ENCODE peak calls at places on chromosomes 6 and 20, in six cellular contexts. K, Y, H, N, P and U are unnamed samples.

GRCh38 chr6:75081920-75082319 is 123.9 kb downstream of the COL12A1 start:
- DNase-seq in K (no peak), Y (peak), H (no peak), N (no peak), P (no peak), U (peak)

GRCh38 chr6:157217894-157218370 is 105.4 kb downstream of the TMEM242 start:
- DNase-seq in K (no peak), Y (no peak), H (no peak), N (no peak), P (no peak), U (no peak)

GRCh38 chr6:75208564-75209431 is 2.9 kb upstream of the COL12A1 start:
- DNase-seq in K (peak), Y (peak), H (peak), N (peak), P (peak), U (peak)

GRCh38 chr20:50295762-50296449 is 105.3 kb downstream of the CEBPB start:
- DNase-seq in K (no peak), Y (no peak), H (no peak), N (no peak), P (no peak), U (no peak)

GRCh38 chr6:80197474-80197873 is 91.0 kb downstream of the BCKDHB start:
- DNase-seq in K (no peak), Y (peak), H (peak), N (no peak), P (no peak), U (no peak)

GRCh38 chr6:134850906-134851305 is 99.0 kb downstream of the ALDH8A1 start:
- DNase-seq in K (no peak), Y (no peak), H (peak), N (no peak), P (no peak), U (peak)

GRCh38 chr20:45695496-45695895 is 6.3 kb upstream of the WFDC13 start:
- DNase-seq in K (no peak), Y (no peak), H (no peak), N (no peak), P (no peak), U (no peak)

GRCh38 chr20:6730929-6731328 is 36.6 kb upstream of the BMP2 start:
- DNase-seq in K (no peak), Y (no peak), H (no peak), N (no peak), P (no peak), U (no peak)

GRCh38 chr6:135534773-135535380 is 37.3 kb upstream of the AHI1 start:
- DNase-seq in K (no peak), Y (peak), H (peak), N (no peak), P (no peak), U (peak)

GRCh38 chr6:123333000-123333756 is 303.6 kb downstream of the TRDN start:
- DNase-seq in K (no peak), Y (no peak), H (no peak), N (no peak), P (no peak), U (no peak)

GRCh38 chr20:60381643-60382400 is 423.6 kb downstream of the CDH26 start:
- DNase-seq in K (no peak), Y (no peak), H (no peak), N (no peak), P (no peak), U (peak)

GRCh38 chr20:9626357-9626756 is 112.0 kb downstream of the LAMP5 start:
- DNase-seq in K (no peak), Y (no peak), H (no peak), N (no peak), P (no peak), U (no peak)

GRCh38 chr20:673606-674005 is 2.0 kb downstream of the SCRT2 start:
- DNase-seq in K (no peak), Y (no peak), H (no peak), N (no peak), P (no peak), U (no peak)

GRCh38 chr20:2840967-2841531 is 504 bp downstream of the VPS16 start:
- DNase-seq in K (peak), Y (peak), H (peak), N (peak), P (no peak), U (peak)

GRCh38 chr6:113697642-113698410 is 159.3 kb upstream of the MARCKS start:
- DNase-seq in K (no peak), Y (peak), H (peak), N (no peak), P (no peak), U (peak)

GRCh38 chr6:83071023-83071422 is 3.6 kb downstream of the DOP1A start:
- DNase-seq in K (no peak), Y (no peak), H (no peak), N (no peak), P (no peak), U (no peak)

GRCh38 chr20:62269378-62269777 is 31.1 kb downstream of the OSBPL2 start:
- DNase-seq in K (no peak), Y (no peak), H (no peak), N (no peak), P (no peak), U (no peak)

GRCh38 chr20:4957939-4958362 is 43.4 kb downstream of the SLC23A2 start:
- DNase-seq in K (no peak), Y (peak), H (peak), N (no peak), P (no peak), U (peak)

GRCh38 chr6:110509617-110510231 is 33.3 kb upstream of the SLC22A16 start:
- DNase-seq in K (no peak), Y (peak), H (peak), N (no peak), P (no peak), U (peak)

GRCh38 chr20:40687384-40688128 is 1.5 kb downstream of the MAFB start:
- DNase-seq in K (peak), Y (no peak), H (peak), N (peak), P (no peak), U (peak)

GRCh38 chr6:28910901-28911680 is 12.7 kb downstream of the TRIM27 start:
- DNase-seq in K (no peak), Y (no peak), H (no peak), N (no peak), P (no peak), U (no peak)

GRCh38 chr6:53517021-53517420 is 27.9 kb downstream of the GCLC start:
- DNase-seq in K (no peak), Y (no peak), H (no peak), N (no peak), P (no peak), U (peak)

GRCh38 chr6:145600299-145600698 is 135.0 kb downstream of the EPM2A start:
- DNase-seq in K (no peak), Y (no peak), H (no peak), N (no peak), P (no peak), U (no peak)

GRCh38 chr6:167558213-167558869 is 233.5 kb downstream of the TTLL2 start:
- DNase-seq in K (no peak), Y (no peak), H (no peak), N (no peak), P (no peak), U (no peak)

GRCh38 chr20:8232332-8232731 is 100.3 kb downstream of the PLCB1 start:
- DNase-seq in K (no peak), Y (no peak), H (no peak), N (no peak), P (no peak), U (no peak)

GRCh38 chr6:54020311-54020710 is 90.9 kb upstream of the MLIP start:
- DNase-seq in K (no peak), Y (no peak), H (no peak), N (no peak), P (no peak), U (peak)

GRCh38 chr6:42984924-42985475 is 630 bp downstream of the PPP2R5D start:
- DNase-seq in K (peak), Y (no peak), H (no peak), N (peak), P (no peak), U (peak)

GRCh38 chr6:14851286-14851685 is 394.6 kb upstream of the JARID2 start:
- DNase-seq in K (no peak), Y (peak), H (peak), N (no peak), P (no peak), U (no peak)

GRCh38 chr20:1624811-1625690 is 5.2 kb upstream of the SIRPB1 start:
- DNase-seq in K (no peak), Y (peak), H (no peak), N (no peak), P (no peak), U (no peak)

GRCh38 chr20:48012401-48012974 is 227.2 kb upstream of the SULF2 start:
- DNase-seq in K (no peak), Y (peak), H (peak), N (no peak), P (no peak), U (peak)

GRCh38 chr6:34630040-34630439 is 66.5 kb downstream of the ILRUN start:
- DNase-seq in K (no peak), Y (peak), H (peak), N (no peak), P (no peak), U (peak)

GRCh38 chr6:46909371-46909770 is 12.4 kb downstream of the ADGRF5 start:
- DNase-seq in K (no peak), Y (no peak), H (peak), N (peak), P (no peak), U (no peak)

GRCh38 chr6:29953706-29954105 is 11.4 kb downstream of the HLA-A start:
- DNase-seq in K (no peak), Y (no peak), H (no peak), N (no peak), P (no peak), U (no peak)

GRCh38 chr6:152952866-152953509 is 29.9 kb downstream of the FBXO5 start:
- DNase-seq in K (no peak), Y (peak), H (peak), N (peak), P (no peak), U (peak)

GRCh38 chr6:135089901-135090300 is 35.3 kb upstream of the HBS1L start:
- DNase-seq in K (no peak), Y (no peak), H (no peak), N (no peak), P (no peak), U (no peak)

GRCh38 chr6:93248591-93248990 is 170.8 kb downstream of the EPHA7 start:
- DNase-seq in K (no peak), Y (no peak), H (no peak), N (no peak), P (no peak), U (peak)

GRCh38 chr6:158552055-158552795 is 7.7 kb upstream of the TMEM181 start:
- DNase-seq in K (no peak), Y (no peak), H (no peak), N (no peak), P (no peak), U (no peak)

GRCh38 chr6:154615483-154616025 is 105.1 kb upstream of the CNKSR3 start:
- DNase-seq in K (no peak), Y (peak), H (peak), N (no peak), P (no peak), U (peak)
- TF ChIP-seq CTCF in K (no peak), Y (no peak), H (no peak), N (no peak), P (no peak), U (no peak)

DNA sequence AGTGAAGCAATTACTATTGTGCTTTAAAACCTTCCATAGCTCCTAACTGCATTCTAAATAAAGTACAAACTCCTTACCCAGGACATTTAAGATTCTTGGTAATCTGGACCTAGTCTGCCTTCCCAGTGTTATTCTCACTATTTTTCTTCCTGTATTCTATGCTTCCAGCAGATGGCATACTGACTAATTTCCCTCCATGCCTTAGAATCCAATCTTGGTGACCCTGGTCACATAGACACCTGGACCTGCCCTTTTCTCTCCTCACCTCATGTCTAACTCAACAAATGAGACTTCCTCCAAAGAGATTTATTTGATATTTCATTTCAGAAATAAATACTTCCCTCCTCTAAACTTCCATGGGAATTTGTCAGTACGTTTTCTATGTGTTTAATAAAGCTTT is 25.8 kb downstream of the ROS1 start:
- DNase-seq in K (no peak), Y (peak), H (no peak), N (no peak), P (no peak), U (peak)
- TF ChIP-seq CTCF in K (no peak), Y (peak), H (peak), N (peak), P (no peak), U (peak)

GRCh38 chr6:81756690-81757089 is 4.2 kb upstream of the TENT5A start:
- DNase-seq in K (no peak), Y (no peak), H (no peak), N (no peak), P (no peak), U (no peak)
- TF ChIP-seq CTCF in K (no peak), Y (no peak), H (no peak), N (no peak), P (no peak), U (no peak)

DNA sequence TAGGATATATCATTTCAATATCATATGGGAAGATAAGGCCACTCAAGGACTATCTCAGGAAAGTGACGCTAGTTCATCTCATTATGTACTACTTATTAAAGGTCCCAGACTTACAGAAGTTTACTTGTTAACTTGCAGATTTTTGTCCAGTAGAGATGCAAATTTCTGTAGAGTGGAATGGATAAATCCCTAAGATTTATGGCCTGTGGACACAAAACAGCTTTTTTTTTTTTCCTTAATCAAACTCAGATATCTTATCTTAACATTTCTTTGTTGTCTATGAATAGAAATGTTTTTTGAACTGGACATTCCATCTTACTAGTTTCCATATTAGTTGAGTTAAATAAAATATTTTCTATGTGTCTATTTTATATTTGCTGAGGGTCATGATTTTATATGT is 110.5 kb upstream of the MAP7 start:
- DNase-seq in K (no peak), Y (no peak), H (no peak), N (no peak), P (no peak), U (no peak)
- TF ChIP-seq CTCF in K (no peak), Y (no peak), H (no peak), N (no peak), P (no peak), U (no peak)

GRCh38 chr6:44485601-44486000 is 98.1 kb downstream of the CDC5L start:
- DNase-seq in K (no peak), Y (no peak), H (no peak), N (no peak), P (no peak), U (no peak)
- TF ChIP-seq CTCF in K (no peak), Y (no peak), H (no peak), N (no peak), P (no peak), U (peak)

DNA sequence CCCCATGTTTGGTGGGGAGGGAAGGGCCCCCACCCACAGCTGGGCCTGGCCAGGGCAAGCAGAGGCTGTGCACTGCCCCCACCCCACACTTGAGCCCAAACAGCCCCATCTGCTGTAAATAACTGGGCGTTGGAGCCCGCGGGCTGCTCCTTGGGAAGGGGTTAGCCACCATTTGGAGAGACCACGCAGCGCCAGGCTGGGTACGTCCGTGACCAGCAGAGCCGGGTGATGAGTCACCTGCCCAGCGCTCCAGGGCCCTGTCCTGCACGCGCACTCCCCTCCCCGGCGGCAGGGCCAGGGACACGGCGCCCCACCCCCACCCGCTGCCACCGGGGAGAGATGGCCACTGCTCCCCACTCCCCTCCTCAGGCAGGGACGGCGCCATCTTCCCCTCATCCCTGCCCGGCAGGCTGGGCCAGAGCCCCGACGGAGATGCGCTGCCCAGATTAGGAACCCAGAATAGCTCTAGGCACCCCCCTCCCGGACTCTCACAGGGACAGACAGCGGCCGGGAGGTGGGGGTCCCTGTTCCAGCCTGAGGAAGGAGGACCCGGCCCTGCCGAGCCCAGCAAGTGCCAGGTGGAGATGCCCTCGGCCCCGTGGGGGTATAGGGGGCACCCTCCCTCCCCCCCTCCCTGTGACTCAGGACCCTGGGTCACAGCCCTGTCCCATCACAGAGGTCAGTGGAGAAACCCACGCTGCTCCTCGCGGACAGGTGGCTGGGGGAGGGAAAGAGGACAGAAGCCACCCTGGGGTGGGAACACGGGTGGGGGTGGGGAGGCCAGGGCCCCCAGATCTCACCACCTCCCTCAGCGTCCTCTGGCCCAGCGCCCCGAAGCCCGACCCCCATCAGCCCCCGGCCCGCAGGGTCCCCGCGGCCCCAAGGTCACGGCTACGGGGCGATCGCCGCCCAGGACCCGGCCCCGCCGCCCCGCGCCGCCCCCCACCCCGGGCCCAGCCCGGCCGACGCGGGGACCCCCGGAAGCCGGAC is 642 bp downstream of the EEF1A2 start:
- DNase-seq in K (peak), Y (peak), H (peak), N (no peak), P (no peak), U (no peak)
- TF ChIP-seq CTCF in K (no peak), Y (no peak), H (no peak), N (no peak), P (no peak), U (no peak)

GRCh38 chr6:160767647-160768019 is 65.6 kb downstream of the PLG start:
- DNase-seq in K (no peak), Y (no peak), H (no peak), N (no peak), P (no peak), U (no peak)
- TF ChIP-seq CTCF in K (no peak), Y (no peak), H (no peak), N (no peak), P (no peak), U (no peak)

GRCh38 chr6:69105288-69105687 is 470.2 kb downstream of the ADGRB3 start:
- DNase-seq in K (no peak), Y (no peak), H (no peak), N (no peak), P (no peak), U (peak)
- TF ChIP-seq CTCF in K (no peak), Y (peak), H (no peak), N (no peak), P (no peak), U (peak)

GRCh38 chr6:107801195-107801594 is 22.9 kb downstream of the SCML4 start:
- DNase-seq in K (no peak), Y (no peak), H (no peak), N (no peak), P (no peak), U (no peak)
- TF ChIP-seq CTCF in K (no peak), Y (no peak), H (no peak), N (no peak), P (no peak), U (no peak)